ENCODE peak calls at places on chromosomes 6 and 20, in eight cellular contexts. Y is psoas muscle, G is tibial artery, O is upper lobe of left lung, X is pancreas, R is endodermal cell, U is AG04450, C is IMR-90. F is an unnamed sample.

GRCh38 chr6:156741287-156742073 is 35.7 kb upstream of the ARID1B start:
- DNase-seq in Y (no peak), G (no peak), O (no peak), X (no peak), R (no peak), U (no peak), C (no peak), F (no peak)

GRCh38 chr20:47611785-47612184 is 110.1 kb downstream of the NCOA3 start:
- DNase-seq in Y (no peak), G (no peak), O (no peak), X (no peak), R (no peak), U (no peak), C (no peak), F (no peak)

GRCh38 chr6:168217216-168217879 is 102.2 kb downstream of the DACT2 start:
- DNase-seq in Y (no peak), G (no peak), O (peak), X (no peak), R (no peak), U (no peak), C (no peak), F (no peak)

GRCh38 chr20:54219751-54220426 is 12.0 kb downstream of the PFDN4 start:
- DNase-seq in Y (no peak), G (no peak), O (no peak), X (no peak), R (no peak), U (no peak), C (peak), F (no peak)

GRCh38 chr6:113351183-113351834 is 505.8 kb upstream of the MARCKS start:
- DNase-seq in Y (no peak), G (no peak), O (no peak), X (no peak), R (no peak), U (peak), C (peak), F (no peak)

GRCh38 chr6:54085526-54085925 is 25.7 kb upstream of the MLIP start:
- DNase-seq in Y (no peak), G (no peak), O (no peak), X (no peak), R (no peak), U (peak), C (peak), F (no peak)

GRCh38 chr20:18986146-18986830 is 172.7 kb downstream of the SCP2D1 start:
- DNase-seq in Y (no peak), G (no peak), O (no peak), X (no peak), R (no peak), U (no peak), C (no peak), F (no peak)

GRCh38 chr6:89353702-89354392 is 1.3 kb upstream of the UBE2J1 start:
- DNase-seq in Y (no peak), G (no peak), O (no peak), X (no peak), R (no peak), U (no peak), C (no peak), F (no peak)

GRCh38 chr6:45423111-45423900 is 45.6 kb upstream of the SUPT3H start:
- DNase-seq in Y (peak), G (no peak), O (peak), X (peak), R (peak), U (no peak), C (no peak), F (peak)

GRCh38 chr6:89352329-89353117 is at the start of gene UBE2J1:
- DNase-seq in Y (peak), G (peak), O (peak), X (peak), R (peak), U (peak), C (peak), F (peak)

GRCh38 chr20:18360601-18361000 is 72.3 kb downstream of the ZNF133 start:
- DNase-seq in Y (no peak), G (no peak), O (no peak), X (no peak), R (peak), U (no peak), C (no peak), F (no peak)

GRCh38 chr20:1809611-1810510 is 85.3 kb upstream of the SIRPA start:
- DNase-seq in Y (no peak), G (no peak), O (no peak), X (no peak), R (peak), U (no peak), C (peak), F (peak)

GRCh38 chr20:32894711-32895355 is 36.1 kb downstream of the EFCAB8 start:
- DNase-seq in Y (no peak), G (no peak), O (no peak), X (no peak), R (no peak), U (no peak), C (no peak), F (no peak)

GRCh38 chr20:2713285-2713684 is 20.7 kb downstream of the EBF4 start:
- DNase-seq in Y (no peak), G (no peak), O (no peak), X (no peak), R (peak), U (no peak), C (no peak), F (no peak)

GRCh38 chr6:8219352-8219943 is 117.1 kb upstream of the EEF1E1 start:
- DNase-seq in Y (no peak), G (peak), O (no peak), X (no peak), R (peak), U (peak), C (peak), F (no peak)

GRCh38 chr20:64222273-64222672 is 33.3 kb upstream of the PCMTD2 start:
- DNase-seq in Y (peak), G (no peak), O (no peak), X (no peak), R (no peak), U (no peak), C (peak), F (peak)

GRCh38 chr20:12984863-12985262 is 23.9 kb upstream of the SPTLC3 start:
- DNase-seq in Y (no peak), G (no peak), O (no peak), X (no peak), R (no peak), U (no peak), C (no peak), F (no peak)

GRCh38 chr6:3813150-3813780 is 35.9 kb upstream of the FAM50B start:
- DNase-seq in Y (peak), G (peak), O (peak), X (no peak), R (no peak), U (no peak), C (peak), F (no peak)

GRCh38 chr20:5122861-5123260 is 3.1 kb upstream of the PCNA start:
- DNase-seq in Y (no peak), G (no peak), O (no peak), X (no peak), R (no peak), U (no peak), C (peak), F (no peak)

GRCh38 chr20:14055127-14055742 is 59.9 kb downstream of the MACROD2 start:
- DNase-seq in Y (no peak), G (no peak), O (no peak), X (no peak), R (no peak), U (peak), C (peak), F (no peak)

GRCh38 chr20:36645998-36646397 is at the start of gene SLA2:
- DNase-seq in Y (no peak), G (no peak), O (no peak), X (no peak), R (no peak), U (no peak), C (no peak), F (no peak)

GRCh38 chr6:160431231-160431630 is 83.1 kb downstream of the SLC22A3 start:
- DNase-seq in Y (peak), G (no peak), O (no peak), X (no peak), R (no peak), U (peak), C (peak), F (no peak)

GRCh38 chr6:35916056-35916455 is 4.8 kb downstream of the SRPK1 start:
- DNase-seq in Y (no peak), G (no peak), O (no peak), X (no peak), R (no peak), U (no peak), C (no peak), F (no peak)

GRCh38 chr6:13327691-13328075 is 654 bp downstream of the TBC1D7 start:
- DNase-seq in Y (no peak), G (no peak), O (no peak), X (no peak), R (no peak), U (no peak), C (no peak), F (no peak)

GRCh38 chr6:170206931-170207431 is 83.9 kb downstream of the DLL1 start:
- DNase-seq in Y (no peak), G (peak), O (peak), X (peak), R (peak), U (no peak), C (no peak), F (no peak)

GRCh38 chr20:58647814-58648501 is 3.1 kb upstream of the STX16 start:
- DNase-seq in Y (no peak), G (peak), O (no peak), X (no peak), R (peak), U (peak), C (peak), F (no peak)

GRCh38 chr6:30060634-30060981 is 457 bp upstream of the POLR1H start:
- DNase-seq in Y (peak), G (peak), O (peak), X (peak), R (no peak), U (no peak), C (peak), F (peak)

GRCh38 chr6:144653885-144654505 is 368.9 kb downstream of the UTRN start:
- DNase-seq in Y (no peak), G (no peak), O (no peak), X (no peak), R (no peak), U (no peak), C (no peak), F (no peak)

GRCh38 chr6:159490298-159490937 is 202.6 kb downstream of the SOD2 start:
- DNase-seq in Y (peak), G (peak), O (no peak), X (no peak), R (no peak), U (no peak), C (no peak), F (no peak)

GRCh38 chr20:9978395-9979004 is 56.3 kb upstream of the ANKEF1 start:
- DNase-seq in Y (no peak), G (peak), O (no peak), X (no peak), R (peak), U (peak), C (peak), F (no peak)

GRCh38 chr6:102023977-102024657 is 630.6 kb downstream of the GRIK2 start:
- DNase-seq in Y (no peak), G (no peak), O (no peak), X (no peak), R (no peak), U (no peak), C (no peak), F (no peak)

GRCh38 chr6:129686941-129687627 is 22.9 kb downstream of the ARHGAP18 start:
- DNase-seq in Y (no peak), G (no peak), O (no peak), X (no peak), R (no peak), U (no peak), C (peak), F (no peak)

GRCh38 chr20:23666698-23667097 is 22.1 kb downstream of the CST4 start:
- DNase-seq in Y (no peak), G (no peak), O (no peak), X (no peak), R (no peak), U (no peak), C (no peak), F (no peak)

GRCh38 chr20:58870293-58871014 is 17.9 kb downstream of the GNAS start:
- DNase-seq in Y (peak), G (peak), O (no peak), X (peak), R (peak), U (no peak), C (peak), F (peak)

GRCh38 chr6:139028658-139029469 is at the start of gene ABRACL:
- DNase-seq in Y (peak), G (peak), O (peak), X (peak), R (peak), U (peak), C (peak), F (peak)

GRCh38 chr6:2266845-2267244 is 21.4 kb upstream of the GMDS start:
- DNase-seq in Y (no peak), G (no peak), O (no peak), X (no peak), R (no peak), U (no peak), C (no peak), F (no peak)

GRCh38 chr6:135129139-135129867 is 51.8 kb upstream of the MYB start:
- DNase-seq in Y (no peak), G (no peak), O (no peak), X (no peak), R (no peak), U (no peak), C (no peak), F (no peak)

GRCh38 chr6:163021054-163021453 is 293.3 kb downstream of the PACRG start:
- DNase-seq in Y (no peak), G (no peak), O (no peak), X (no peak), R (no peak), U (no peak), C (no peak), F (no peak)
- H3K4me3 ChIP-seq in Y (no peak), G (no peak), O (no peak), X (no peak), R (no peak), U (no peak), C (no peak), F (no peak)

GRCh38 chr6:125844989-125845388 is 54.2 kb downstream of the NCOA7 start:
- DNase-seq in Y (no peak), G (no peak), O (no peak), X (no peak), R (no peak), U (no peak), C (no peak), F (no peak)

GRCh38 chr6:125850361-125850760 is 59.6 kb downstream of the NCOA7 start:
- DNase-seq in Y (no peak), G (no peak), O (no peak), X (no peak), R (no peak), U (no peak), C (no peak), F (no peak)

GRCh38 chr6:125842091-125842626 is 51.4 kb downstream of the NCOA7 start:
- DNase-seq in Y (no peak), G (no peak), O (no peak), X (no peak), R (no peak), U (no peak), C (no peak), F (no peak)

GRCh38 chr6:125843593-125843992 is 52.8 kb downstream of the NCOA7 start:
- DNase-seq in Y (no peak), G (no peak), O (no peak), X (no peak), R (no peak), U (no peak), C (no peak), F (no peak)

DNA sequence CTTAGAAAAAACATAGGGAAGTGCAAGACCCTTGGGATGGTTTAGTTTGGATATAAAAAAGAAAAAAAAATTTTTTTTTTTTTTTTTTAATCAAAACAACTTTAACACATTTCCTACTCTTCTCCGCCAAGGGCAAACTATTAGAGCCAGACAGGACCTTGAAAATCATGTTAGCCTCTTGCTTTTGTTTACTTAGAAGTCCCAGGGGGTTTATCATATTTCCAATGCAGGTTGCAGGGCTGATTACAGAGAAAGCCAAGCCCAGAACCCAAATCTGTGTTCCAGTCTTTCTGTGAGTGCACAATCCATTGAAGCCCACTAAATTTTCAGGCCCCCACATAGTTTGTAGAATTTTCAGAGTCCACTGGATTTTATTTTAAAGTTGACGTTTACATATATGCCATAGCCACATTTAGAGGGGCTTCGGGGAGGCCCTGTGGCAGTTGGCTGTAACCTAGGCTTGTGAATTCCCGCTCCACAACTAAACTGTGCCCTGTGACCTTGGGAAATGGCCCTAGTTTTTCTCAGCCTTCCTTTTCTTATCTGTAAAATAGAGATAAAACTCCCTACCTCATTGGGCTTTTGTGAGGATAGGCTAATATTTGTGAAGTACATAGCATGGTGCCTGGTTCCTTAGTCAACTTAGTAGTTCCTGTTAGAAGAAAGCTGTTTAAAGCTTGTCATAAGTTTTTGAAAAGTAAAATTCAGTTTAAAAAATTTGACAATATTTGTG is 55.7 kb downstream of the NCOA7 start:
- DNase-seq in Y (no peak), G (no peak), O (no peak), X (no peak), R (no peak), U (no peak), C (no peak), F (no peak)
- H3K27ac ChIP-seq in Y (no peak), G (no peak), O (no peak), X (no peak), R (no peak), U (no peak), C (no peak), F (peak)

DNA sequence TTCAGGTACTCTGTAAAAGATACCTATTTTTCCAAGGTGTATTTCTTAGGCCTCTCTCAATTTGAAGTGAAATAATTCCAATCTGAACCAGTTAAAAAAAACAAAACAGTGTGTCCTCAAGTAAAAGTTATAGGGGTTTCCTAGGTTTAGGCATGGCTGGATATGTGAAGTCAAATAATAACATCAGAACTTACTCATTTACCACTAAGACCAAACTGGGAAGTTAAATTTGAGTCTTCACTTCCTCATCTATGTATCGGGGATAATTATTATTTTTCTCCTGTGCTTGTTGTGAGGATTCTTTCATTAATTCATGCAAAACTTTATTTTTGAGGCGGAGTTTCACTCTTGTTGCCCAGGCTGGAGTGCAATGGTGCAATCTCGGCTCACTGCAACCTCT is 86.2 kb upstream of the PTPRK start:
- DNase-seq in Y (no peak), G (no peak), O (no peak), X (no peak), R (no peak), U (no peak), C (no peak), F (no peak)
- H3K4me3 ChIP-seq in Y (no peak), G (no peak), O (no peak), X (no peak), R (no peak), U (no peak), C (no peak), F (no peak)

GRCh38 chr6:136757150-136757549 is 35.1 kb downstream of the MAP3K5 start:
- DNase-seq in Y (no peak), G (no peak), O (no peak), X (no peak), R (no peak), U (no peak), C (peak), F (no peak)
- H3K27ac ChIP-seq in Y (no peak), G (peak), O (peak), X (no peak), R (no peak), U (no peak), C (no peak), F (no peak)

DNA sequence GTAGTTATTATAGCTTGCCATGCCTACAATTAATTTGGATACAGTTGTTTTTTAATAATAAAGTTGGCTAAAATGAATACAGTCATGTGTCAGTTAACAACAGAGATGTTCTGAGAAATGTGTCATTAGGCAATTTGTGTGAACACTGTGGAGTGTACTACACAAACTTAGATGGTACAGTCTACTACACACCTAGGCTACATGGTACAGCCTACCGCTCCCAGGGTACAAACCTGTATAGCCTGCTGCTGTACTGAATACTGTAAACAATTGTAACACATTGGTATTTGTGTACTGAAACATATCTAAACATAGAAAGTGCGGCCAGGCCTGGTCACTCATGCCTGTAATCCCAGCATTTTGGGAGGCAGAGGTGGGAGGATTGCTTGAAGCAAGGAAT is 50.2 kb downstream of the MYLIP start:
- DNase-seq in Y (no peak), G (no peak), O (no peak), X (no peak), R (no peak), U (no peak), C (no peak), F (no peak)
- H3K4me3 ChIP-seq in Y (no peak), G (no peak), O (no peak), X (no peak), R (no peak), U (no peak), C (no peak), F (no peak)

F was measured in right lobe of liver.